ENCODE peak calls at places on chromosome 22, in six cellular contexts. B is Peyer's patch, V is vagina, H is PC-3, S is small intestine, F is cardiac muscle cell. I is an unnamed sample.

GRCh38 chr22:19878461-19879247 is 24.0 kb upstream of the GNB1L start:
- DNase-seq in S (no peak), H (no peak), F (no peak), V (no peak), B (peak; percentile 40), I (no peak)

GRCh38 chr22:31929126-31929928 is 15.0 kb upstream of the YWHAH start:
- DNase-seq in H (no peak), F (no peak), S (no peak), B (no peak), V (no peak), I (no peak)

GRCh38 chr22:31491218-31491962 is 1.7 kb upstream of the EIF4ENIF1 start:
- DNase-seq in H (no peak), F (no peak), B (no peak), V (no peak), S (no peak), I (no peak)

GRCh38 chr22:41532908-41533825 is 11.1 kb downstream of the POLR3H start:
- DNase-seq in V (no peak), B (peak; percentile 87), H (peak; percentile 58), F (peak; percentile 70), S (peak; percentile 75), I (peak; percentile 72)

GRCh38 chr22:45671783-45672563 is at the start of gene ATXN10:
- DNase-seq in H (peak; percentile 61), S (peak; percentile 57), F (peak; percentile 78), B (peak; percentile 71), V (no peak), I (peak; percentile 83)

GRCh38 chr22:32660292-32660691 is 141.2 kb upstream of the TIMP3 start:
- DNase-seq in V (no peak), H (peak; percentile 16), S (peak; percentile 70), B (peak; percentile 83), F (peak; percentile 83), I (peak; percentile 35)

GRCh38 chr22:23683545-23683944 is 7.3 kb upstream of the RGL4 start:
- DNase-seq in F (no peak), V (no peak), B (no peak), H (no peak), S (no peak), I (no peak)

GRCh38 chr22:50040717-50041116 is 17.4 kb downstream of the TTLL8 start:
- DNase-seq in B (no peak), V (no peak), S (no peak), H (no peak), F (no peak), I (no peak)

GRCh38 chr22:20922141-20922751 is 5.0 kb downstream of the CRKL start:
- DNase-seq in H (peak; percentile 38), F (no peak), V (no peak), S (no peak), B (no peak), I (no peak)

DNA sequence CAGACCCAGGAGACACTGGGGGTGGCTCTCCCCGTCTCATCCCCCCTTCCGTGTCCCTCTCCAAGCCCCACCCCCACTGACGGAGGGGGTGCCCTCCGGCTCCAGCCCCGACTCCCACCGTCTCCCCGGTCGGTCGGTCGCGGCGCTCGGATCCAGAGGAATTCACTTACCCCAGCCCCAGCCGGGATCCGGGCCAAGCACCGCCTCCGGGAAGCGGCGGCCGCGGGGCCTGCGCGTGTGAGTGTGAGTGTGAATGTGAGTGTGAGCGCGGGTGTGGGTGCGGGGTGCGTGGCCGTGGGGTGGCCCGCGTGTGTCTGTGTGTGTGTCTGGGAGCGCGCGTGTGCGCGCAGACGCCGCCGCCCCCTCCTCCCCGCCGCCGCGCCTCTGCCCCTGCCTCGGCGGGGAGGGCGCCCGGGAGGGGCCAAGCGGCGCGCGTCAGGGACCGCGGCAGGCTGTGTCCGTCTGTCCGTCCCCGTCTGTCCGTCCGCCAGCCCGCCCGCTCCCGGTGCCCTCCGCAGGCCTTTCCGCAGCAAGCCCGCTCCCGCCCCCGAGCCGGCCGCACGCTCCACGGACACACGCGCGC is at the start of gene ELFN2:
- DNase-seq in V (no peak), S (no peak), F (peak; percentile 54), B (no peak), H (peak; percentile 23), I (no peak)
- H3K4me3 ChIP-seq in V (peak within 1 kb of the TSS; percentile 55), S (no peak within 1 kb of the TSS), F (peak within 1 kb of the TSS; percentile 62), B (no peak within 1 kb of the TSS), H (peak within 1 kb of the TSS; percentile 87), I (peak within 1 kb of the TSS; percentile 44)

DNA sequence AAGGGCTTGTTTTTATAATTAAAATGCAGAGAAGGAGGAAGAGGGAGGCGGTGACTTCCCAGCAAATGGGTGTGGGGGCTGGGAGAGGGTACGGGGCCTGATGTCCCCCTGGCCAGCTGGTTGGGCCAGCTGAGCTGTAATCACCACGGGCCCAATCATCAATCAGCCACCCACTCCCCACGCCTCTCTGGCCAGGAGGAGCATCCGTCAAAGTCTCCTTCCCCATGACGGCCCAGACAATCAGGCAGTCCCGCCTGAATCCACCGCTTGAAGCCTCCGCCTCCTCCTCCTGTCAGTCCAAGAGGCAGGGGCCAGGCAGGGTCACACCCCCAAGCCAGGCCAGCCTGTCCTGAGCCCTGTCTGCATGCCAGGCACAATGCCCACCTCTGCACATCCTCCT is 13.3 kb upstream of the CABP7 start:
- DNase-seq in H (no peak), S (no peak), F (no peak), V (no peak), B (no peak), I (no peak)
- H3K4me1 ChIP-seq in H (peaks cover 31% of the 10 kb centered on the region), S (no peaks in the 10 kb centered on the region), F (no peaks in the 10 kb centered on the region), V (peaks cover 8% of the 10 kb centered on the region), B (peaks cover 6% of the 10 kb centered on the region), I (peaks cover 7% of the 10 kb centered on the region)

GRCh38 chr22:40216041-40216756 is 38.5 kb downstream of the TNRC6B start:
- DNase-seq in H (no peak), F (no peak), B (peak; percentile 58), S (no peak), V (no peak), I (no peak)
- H3K4me3 ChIP-seq in H (no peak overlapping the region), F (no peak overlapping the region), B (no peak overlapping the region), S (no peak overlapping the region), V (no peak overlapping the region), I (no peak overlapping the region)

DNA sequence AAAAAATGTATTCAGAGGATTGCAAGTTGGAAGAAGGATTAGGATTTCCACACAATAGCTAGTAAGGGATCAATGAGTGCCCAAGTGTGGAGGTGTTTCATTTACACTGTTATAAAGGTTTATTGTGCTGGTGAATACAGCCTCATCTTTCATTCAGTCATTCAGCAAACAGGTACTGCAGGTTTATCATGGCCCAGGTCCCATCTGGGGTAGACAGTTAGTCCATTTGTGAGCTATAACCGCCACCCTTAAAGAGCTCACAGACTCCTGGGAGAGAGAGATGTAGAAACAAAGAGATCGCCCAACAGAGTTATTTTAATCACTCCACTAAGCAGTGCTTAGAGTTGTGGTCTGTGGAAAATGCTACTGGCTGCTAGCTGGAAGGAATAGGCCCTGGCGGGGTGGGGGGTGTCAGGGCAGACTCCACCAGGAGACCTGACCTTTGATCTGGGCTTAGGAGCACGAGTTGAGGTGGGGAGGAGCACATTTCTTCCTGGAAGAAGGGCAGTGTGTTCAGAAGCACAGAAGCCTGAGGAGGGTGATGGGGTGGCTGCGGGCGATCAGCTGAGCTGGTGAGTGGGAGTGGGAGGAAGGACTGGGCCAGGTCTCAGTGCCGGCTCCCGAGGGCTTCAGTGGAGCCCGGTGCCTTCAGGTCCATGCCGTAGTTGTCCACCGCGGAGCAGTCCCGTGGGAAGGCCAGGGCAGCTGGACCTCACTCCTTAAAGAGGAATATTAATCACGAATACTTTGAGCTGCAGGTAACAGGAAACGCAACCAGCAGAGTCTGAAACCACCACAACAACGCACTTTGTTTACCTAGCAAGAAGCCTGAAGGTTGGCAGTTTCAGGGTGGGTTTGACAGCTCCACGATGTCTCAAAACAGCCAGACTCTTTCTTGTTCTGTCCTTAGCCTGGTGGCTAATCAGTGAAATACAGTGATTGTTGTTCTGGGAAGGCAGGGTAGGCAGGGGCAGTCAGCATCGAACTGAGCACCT is 11.2 kb downstream of the TOM1 start:
- DNase-seq in F (no peak), H (peak; percentile 37), S (peak; percentile 78), V (no peak), B (peak; percentile 59), I (no peak)
- H3K4me1 ChIP-seq in F (peaks cover 42% of the 10 kb centered on the region), H (peaks cover 30% of the 10 kb centered on the region), S (peaks cover 11% of the 10 kb centered on the region), V (peaks cover 77% of the 10 kb centered on the region), B (peaks cover 5% of the 10 kb centered on the region), I (peaks cover 28% of the 10 kb centered on the region)

GRCh38 chr22:25403284-25403606 is 161.2 kb upstream of the GRK3 start:
- DNase-seq in B (no peak), F (no peak), S (peak; percentile 32), V (peak; percentile 83), H (no peak), I (no peak)
- H3K4me3 ChIP-seq in B (no peak overlapping the region), F (no peak overlapping the region), S (no peak overlapping the region), V (peak overlapping the region; percentile 80), H (peak overlapping the region; percentile 80), I (peak overlapping the region; percentile 99)

GRCh38 chr22:37640591-37641250 is 1.3 kb downstream of the SH3BP1 start:
- DNase-seq in V (no peak), S (peak; percentile 60), B (peak; percentile 64), F (peak; percentile 16), H (no peak), I (no peak)
- H3K4me1 ChIP-seq in V (peaks cover 63% of the 10 kb centered on the region), S (no peaks in the 10 kb centered on the region), B (peaks cover 48% of the 10 kb centered on the region), F (peaks cover 8% of the 10 kb centered on the region), H (peaks cover 9% of the 10 kb centered on the region), I (peaks cover 23% of the 10 kb centered on the region)